ENCODE peak calls at places on chromosomes 5 and 9, in seven cellular contexts. P is stimulated activated CD4-positive, alpha-beta T cell treated with anti-CD3 and anti-CD28 coated beads, Interleukin-4, amount 100 ng/mL, for 1 hour; G is T-helper 17 cell; A is NCI-H2029 treated with DMSO at 0.1 percent for 48 hours; S is astrocyte of the spinal cord; M is fibroblast of mammary gland; D is Ammon's horn. C is an unnamed sample.

GRCh38 chr5:55650391-55650790 is 61.7 kb downstream of the SLC38A9 start:
- DNase-seq in P (no peak), G (no peak), A (no peak), S (peak; percentile 80), M (peak; percentile 56), D (no peak), C (peak; percentile 65)

GRCh38 chr5:118980017-118980416 is 8.3 kb downstream of the DTWD2 start:
- DNase-seq in P (no peak), G (no peak), A (no peak), S (no peak), M (no peak), D (no peak), C (no peak)

GRCh38 chr5:135324897-135325650 is 74.0 kb downstream of the MACROH2A1 start:
- DNase-seq in P (no peak), G (no peak), A (no peak), S (no peak), M (no peak), D (no peak), C (no peak)

GRCh38 chr9:21624675-21625477 is 142.8 kb upstream of the IFNE start:
- DNase-seq in P (no peak), G (no peak), A (no peak), S (no peak), M (no peak), D (no peak), C (no peak)

GRCh38 chr9:89052470-89053097 is 61.3 kb downstream of the S1PR3 start:
- DNase-seq in P (no peak), G (no peak), A (no peak), S (no peak), M (no peak), D (no peak), C (no peak)

GRCh38 chr5:127398508-127398907 is 107.9 kb downstream of the MEGF10 start:
- DNase-seq in P (no peak), G (no peak), A (no peak), S (no peak), M (no peak), D (peak; percentile 27), C (no peak)

GRCh38 chr9:115672477-115673316 is 480.9 kb upstream of the PAPPA start:
- DNase-seq in P (no peak), G (no peak), A (no peak), S (peak; percentile 98), M (peak; percentile 97), D (no peak), C (peak; percentile 97)

GRCh38 chr9:137454506-137455360 is 4.4 kb downstream of the NSMF start:
- DNase-seq in P (peak; percentile 4), G (peak; percentile 4), A (no peak), S (no peak), M (peak; percentile 26), D (peak; percentile 7), C (peak; percentile 55)

GRCh38 chr9:5112109-5112592 is 73.3 kb downstream of the INSL6 start:
- DNase-seq in P (no peak), G (no peak), A (no peak), S (no peak), M (no peak), D (no peak), C (no peak)

GRCh38 chr5:179549973-179550510 is 312 bp upstream of the RUFY1 start:
- DNase-seq in P (no peak), G (no peak), A (peak; percentile 18), S (peak; percentile 63), M (peak; percentile 53), D (no peak), C (peak; percentile 79)

GRCh38 chr5:109865636-109866035 is 175.9 kb downstream of the MAN2A1 start:
- DNase-seq in P (no peak), G (no peak), A (peak; percentile 58), S (peak; percentile 97), M (peak; percentile 99), D (peak; percentile 20), C (peak; percentile 88)

GRCh38 chr9:37229882-37230482 is 109.6 kb downstream of the ZCCHC7 start:
- DNase-seq in P (no peak), G (no peak), A (no peak), S (no peak), M (peak; percentile 35), D (no peak), C (peak; percentile 28)

GRCh38 chr9:82555408-82555807 is 507.5 kb downstream of the RASEF start:
- DNase-seq in P (no peak), G (no peak), A (no peak), S (no peak), M (no peak), D (no peak), C (no peak)

GRCh38 chr5:45774528-45774927 is 78.3 kb upstream of the HCN1 start:
- DNase-seq in P (no peak), G (no peak), A (no peak), S (no peak), M (no peak), D (no peak), C (peak; percentile 4)

GRCh38 chr9:15697459-15697858 is 144.6 kb downstream of the CCDC171 start:
- DNase-seq in P (no peak), G (no peak), A (no peak), S (peak; percentile 90), M (peak; percentile 88), D (no peak), C (peak; percentile 84)

GRCh38 chr5:137954131-137954879 is 65.0 kb downstream of the PKD2L2 start:
- DNase-seq in P (no peak), G (no peak), A (no peak), S (peak; percentile 91), M (peak; percentile 94), D (peak; percentile 31), C (peak; percentile 96)

GRCh38 chr5:158028349-158028748 is 169.4 kb upstream of the CLINT1 start:
- DNase-seq in P (no peak), G (no peak), A (no peak), S (no peak), M (no peak), D (no peak), C (no peak)

GRCh38 chr9:92943062-92943616 is 4.2 kb upstream of the FGD3 start:
- DNase-seq in P (no peak), G (no peak), A (no peak), S (no peak), M (no peak), D (no peak), C (no peak)

GRCh38 chr9:138083873-138084272 is 206.3 kb downstream of the CACNA1B start:
- DNase-seq in P (no peak), G (no peak), A (no peak), S (no peak), M (no peak), D (no peak), C (no peak)

GRCh38 chr5:123088031-123088805 is 823 bp upstream of the PRDM6 start:
- DNase-seq in P (no peak), G (no peak), A (no peak), S (no peak), M (no peak), D (no peak), C (peak; percentile 60)

GRCh38 chr5:169097374-169097831 is 203.5 kb downstream of the SLIT3 start:
- DNase-seq in P (no peak), G (no peak), A (no peak), S (peak; percentile 19), M (no peak), D (peak; percentile 16), C (peak; percentile 68)

GRCh38 chr5:134784241-134784920 is 25.8 kb downstream of the DDX46 start:
- DNase-seq in P (no peak), G (no peak), A (no peak), S (no peak), M (peak; percentile 11), D (no peak), C (peak; percentile 15)

GRCh38 chr9:111597852-111598729 is 1.4 kb downstream of the PTGR1 start:
- DNase-seq in P (peak; percentile 59), G (peak; percentile 42), A (peak; percentile 20), S (peak; percentile 77), M (peak; percentile 65), D (peak; percentile 68), C (peak; percentile 75)

GRCh38 chr5:61386062-61386800 is 54.2 kb downstream of the ZSWIM6 start:
- DNase-seq in P (no peak), G (no peak), A (peak; percentile 17), S (no peak), M (no peak), D (no peak), C (no peak)

GRCh38 chr5:149412783-149413476 is 33.8 kb upstream of the IL17B start:
- DNase-seq in P (no peak), G (no peak), A (no peak), S (no peak), M (no peak), D (no peak), C (peak; percentile 55)

GRCh38 chr5:137389042-137389441 is 110.1 kb downstream of the SPOCK1 start:
- DNase-seq in P (no peak), G (no peak), A (no peak), S (no peak), M (no peak), D (no peak), C (no peak)

GRCh38 chr9:108622467-108622866 is 233.3 kb downstream of the ACTL7B start:
- DNase-seq in P (no peak), G (no peak), A (no peak), S (peak; percentile 67), M (peak; percentile 88), D (no peak), C (peak; percentile 87)

GRCh38 chr9:8660383-8660782 is 860.8 kb upstream of the DMAC1 start:
- DNase-seq in P (no peak), G (no peak), A (no peak), S (peak; percentile 83), M (peak; percentile 79), D (peak; percentile 62), C (no peak)